ENCODE peak calls at places on chromosomes 7 and 10, in five cellular contexts. T, S, K, O and L are unnamed samples.

GRCh38 chr7:131108212-131108980 is 219.3 kb upstream of the MKLN1 start:
- DNase-seq in S (peak), K (no peak), T (no peak), O (peak), L (peak)

GRCh38 chr7:50580053-50580452 is 14.8 kb upstream of the DDC start:
- DNase-seq in S (no peak), T (no peak), K (no peak), O (no peak), L (no peak)

GRCh38 chr7:55512635-55513034 is 59.7 kb downstream of the VOPP1 start:
- DNase-seq in K (no peak), O (no peak), T (no peak), S (no peak), L (no peak)

GRCh38 chr7:133358728-133359127 is 105.8 kb downstream of the EXOC4 start:
- DNase-seq in S (no peak), T (no peak), K (no peak), O (no peak), L (no peak)

GRCh38 chr7:19107392-19108147 is 9.9 kb downstream of the TWIST1 start:
- DNase-seq in K (no peak), T (no peak), O (no peak), S (no peak), L (no peak)

GRCh38 chr7:14073988-14074387 is 84.5 kb upstream of the ETV1 start:
- DNase-seq in S (no peak), T (no peak), O (no peak), K (no peak), L (no peak)

GRCh38 chr10:104622598-104623209 is 18.4 kb upstream of the SORCS3 start:
- DNase-seq in S (peak), K (no peak), O (no peak), T (no peak), L (no peak)

GRCh38 chr10:113562108-113562507 is 9.3 kb downstream of the HABP2 start:
- DNase-seq in T (no peak), S (no peak), K (no peak), O (peak), L (no peak)

GRCh38 chr7:155426543-155427410 is 31.2 kb upstream of the EN2 start:
- DNase-seq in S (no peak), O (peak), K (no peak), T (no peak), L (no peak)

GRCh38 chr7:116339564-116339963 is 129.2 kb downstream of the TES start:
- DNase-seq in O (no peak), S (no peak), T (no peak), K (no peak), L (no peak)

GRCh38 chr10:127963136-127963535 is 56.2 kb downstream of the PTPRE start:
- DNase-seq in O (no peak), T (no peak), K (no peak), S (no peak), L (no peak)

GRCh38 chr10:14074062-14074884 is 256.5 kb downstream of the FRMD4A start:
- DNase-seq in O (no peak), K (no peak), S (no peak), T (peak), L (no peak)

GRCh38 chr7:5690931-5691461 is 90.5 kb downstream of the RNF216 start:
- DNase-seq in T (no peak), K (no peak), O (no peak), S (peak), L (no peak)

GRCh38 chr10:127161482-127161881 is 34.9 kb downstream of the INSYN2A start:
- DNase-seq in T (no peak), O (no peak), K (no peak), S (no peak), L (no peak)

GRCh38 chr7:2081526-2082356 is 151.0 kb downstream of the MAD1L1 start:
- DNase-seq in O (no peak), T (no peak), S (no peak), K (no peak), L (no peak)

GRCh38 chr7:117673839-117674238 is 194.0 kb downstream of the CFTR start:
- DNase-seq in T (no peak), S (peak), K (no peak), O (no peak), L (peak)

GRCh38 chr7:96328016-96328415 is 6.1 kb upstream of the SLC25A13 start:
- DNase-seq in K (no peak), O (no peak), S (no peak), T (no peak), L (no peak)

GRCh38 chr7:55060690-55061414 is 42.0 kb downstream of the EGFR start:
- DNase-seq in O (no peak), S (no peak), K (no peak), T (peak), L (no peak)

GRCh38 chr10:111084346-111085255 is 7.8 kb downstream of the ADRA2A start:
- DNase-seq in S (no peak), K (no peak), O (no peak), T (no peak), L (no peak)

GRCh38 chr7:901388-902154 is 25.2 kb downstream of the GET4 start:
- DNase-seq in T (peak), O (peak), S (peak), K (peak), L (peak)

DNA sequence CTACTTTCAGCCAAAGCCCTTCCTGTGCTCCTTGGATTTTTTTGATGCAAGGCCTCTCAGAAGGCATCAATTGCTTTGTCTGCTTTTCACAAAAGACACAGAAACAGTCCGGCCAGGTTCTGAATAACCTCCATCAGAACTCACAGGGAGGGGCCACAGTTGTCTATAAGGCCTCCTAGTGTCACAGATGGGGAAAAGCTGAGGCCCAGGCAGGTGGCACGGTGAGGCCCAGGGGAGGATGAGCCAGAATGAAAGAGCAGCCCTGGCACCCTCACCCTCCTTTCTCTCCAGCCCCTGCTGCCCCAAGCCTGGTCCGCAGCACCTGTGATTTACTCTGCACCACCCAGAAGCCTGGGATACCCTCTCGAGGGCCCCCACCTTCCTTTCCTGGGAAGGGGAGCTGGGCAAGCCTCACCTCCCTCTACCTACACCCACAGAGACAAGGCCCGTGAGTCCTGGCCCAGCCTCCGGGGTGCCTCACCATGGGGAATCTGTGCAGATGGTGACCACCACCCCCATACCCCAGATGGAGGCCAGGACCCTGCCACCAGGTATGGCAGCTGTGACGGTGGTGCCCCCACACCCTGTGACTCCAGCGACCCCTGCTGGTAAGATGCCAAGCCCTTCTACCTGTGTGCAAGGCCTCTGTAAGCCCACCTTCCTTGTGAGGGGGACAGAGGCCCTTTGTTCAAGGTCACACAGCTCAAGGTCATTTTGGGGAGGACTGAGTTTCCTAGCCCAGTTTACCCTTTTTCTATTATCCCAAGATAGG is 26.2 kb upstream of the ZNF467 start:
- DNase-seq in O (peak), S (peak), K (peak), T (no peak), L (peak)
- TF ChIP-seq CTCF in O (no peak), S (peak), K (peak), T (no peak), L (peak)

GRCh38 chr10:116826803-116827202 is 22.5 kb upstream of the ENO4 start:
- DNase-seq in O (no peak), T (no peak), S (no peak), K (no peak), L (no peak)

GRCh38 chr10:116825901-116826300 is 23.4 kb upstream of the ENO4 start:
- DNase-seq in S (no peak), O (no peak), T (no peak), K (no peak), L (no peak)

GRCh38 chr10:116828121-116828520 is 21.2 kb upstream of the ENO4 start:
- DNase-seq in K (no peak), T (no peak), O (no peak), S (no peak), L (no peak)

GRCh38 chr10:116829711-116830110 is 19.6 kb upstream of the ENO4 start:
- DNase-seq in K (no peak), T (no peak), O (no peak), S (no peak), L (no peak)

DNA sequence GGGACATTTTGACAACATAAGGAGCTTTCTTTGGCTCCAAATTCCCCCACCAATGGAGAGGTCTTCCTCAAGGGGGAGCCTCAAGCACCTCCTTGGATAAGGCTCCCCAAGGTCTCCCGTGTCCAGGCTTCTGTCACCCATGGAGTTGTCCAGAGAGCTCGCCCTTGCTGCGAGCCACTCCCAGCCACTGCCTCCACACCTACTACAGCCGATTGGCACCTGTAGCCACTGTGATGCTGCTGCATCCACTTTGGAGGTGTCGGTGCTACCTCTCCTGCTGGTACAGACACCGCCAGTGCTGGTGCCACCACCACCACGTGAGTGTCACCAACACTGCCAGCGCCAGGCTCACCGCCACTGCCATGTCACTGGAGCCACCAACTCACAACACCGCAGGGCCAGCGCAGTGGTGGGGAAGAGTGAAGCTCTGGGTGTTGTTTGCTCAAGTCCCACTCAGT is 22.1 kb upstream of the ENO4 start:
- DNase-seq in S (no peak), T (no peak), O (no peak), K (no peak), L (no peak)
- TF ChIP-seq CTCF in S (no peak), T (peak), O (no peak), K (no peak), L (no peak)

GRCh38 chr10:84097787-84098353 is 41.4 kb upstream of the GHITM start:
- DNase-seq in S (peak), K (no peak), T (no peak), O (no peak), L (no peak)
- TF ChIP-seq CTCF in S (peak), K (peak), T (peak), O (no peak), L (peak)

GRCh38 chr10:27368706-27369105 is 128.1 kb upstream of the ACBD5 start:
- DNase-seq in K (no peak), T (no peak), O (no peak), S (no peak), L (no peak)

GRCh38 chr10:27372095-27372494 is 131.5 kb upstream of the ACBD5 start:
- DNase-seq in T (no peak), S (no peak), O (no peak), K (no peak), L (no peak)

GRCh38 chr10:27366769-27367168 is 126.2 kb upstream of the ACBD5 start:
- DNase-seq in S (no peak), K (no peak), O (no peak), T (no peak), L (no peak)

GRCh38 chr10:27373566-27374160 is 130.4 kb upstream of the RAB18 start:
- DNase-seq in S (no peak), K (no peak), T (no peak), O (no peak), L (no peak)

DNA sequence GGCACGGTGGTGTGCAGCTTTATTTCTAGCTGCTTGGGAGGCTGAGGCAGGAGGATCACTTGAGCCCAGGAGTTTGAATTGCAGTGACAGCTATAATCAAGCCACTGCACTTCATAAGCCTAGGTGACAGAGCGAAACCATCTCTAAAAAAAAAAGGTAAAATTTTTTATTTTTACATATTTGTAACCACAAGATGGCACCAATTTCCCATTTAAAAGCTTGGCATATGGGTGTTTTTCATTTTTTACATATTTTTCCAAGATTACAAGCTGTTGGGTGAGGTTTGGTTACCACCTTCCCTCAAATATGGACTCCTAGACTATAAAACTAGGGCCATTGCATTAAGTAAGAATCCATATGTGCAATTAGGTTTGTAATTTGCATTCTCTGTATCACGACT is 129.2 kb upstream of the ACBD5 start:
- DNase-seq in O (no peak), T (no peak), S (no peak), K (no peak), L (no peak)
- TF ChIP-seq CTCF in O (no peak), T (no peak), S (no peak), K (peak), L (no peak)

DNA sequence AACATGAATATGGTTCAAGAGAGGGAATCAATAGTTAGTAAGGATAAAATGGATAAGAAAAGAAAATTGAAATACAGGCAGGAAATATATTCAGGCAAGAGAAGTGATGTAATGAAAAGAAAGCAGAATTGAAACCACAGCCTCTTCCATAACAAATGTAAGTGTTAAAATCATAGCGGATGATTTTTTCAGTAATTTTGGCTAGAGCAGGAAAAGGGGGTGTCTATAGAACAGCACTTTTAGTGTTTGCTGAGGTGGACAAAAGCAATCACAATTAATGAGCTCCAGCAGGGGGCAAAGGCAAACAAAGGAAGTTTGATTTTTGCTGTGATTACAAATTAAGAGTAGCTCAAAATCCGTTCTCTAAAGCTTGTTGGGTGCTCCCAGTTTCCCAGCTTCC is 79.0 kb downstream of the TRIL start:
- DNase-seq in S (no peak), O (no peak), K (no peak), T (no peak), L (peak)
- TF ChIP-seq CTCF in S (no peak), O (no peak), K (no peak), T (no peak), L (no peak)

GRCh38 chr10:73653701-73654100 is 2.1 kb downstream of the SYNPO2L start:
- DNase-seq in K (no peak), T (no peak), O (no peak), S (peak), L (peak)
- TF ChIP-seq CTCF in K (peak), T (no peak), O (no peak), S (peak), L (peak)

GRCh38 chr10:56349611-56350010 is 11.4 kb downstream of the ZWINT start:
- DNase-seq in T (no peak), S (no peak), O (no peak), K (no peak), L (no peak)
- TF ChIP-seq CTCF in T (no peak), S (no peak), O (no peak), K (peak), L (no peak)

DNA sequence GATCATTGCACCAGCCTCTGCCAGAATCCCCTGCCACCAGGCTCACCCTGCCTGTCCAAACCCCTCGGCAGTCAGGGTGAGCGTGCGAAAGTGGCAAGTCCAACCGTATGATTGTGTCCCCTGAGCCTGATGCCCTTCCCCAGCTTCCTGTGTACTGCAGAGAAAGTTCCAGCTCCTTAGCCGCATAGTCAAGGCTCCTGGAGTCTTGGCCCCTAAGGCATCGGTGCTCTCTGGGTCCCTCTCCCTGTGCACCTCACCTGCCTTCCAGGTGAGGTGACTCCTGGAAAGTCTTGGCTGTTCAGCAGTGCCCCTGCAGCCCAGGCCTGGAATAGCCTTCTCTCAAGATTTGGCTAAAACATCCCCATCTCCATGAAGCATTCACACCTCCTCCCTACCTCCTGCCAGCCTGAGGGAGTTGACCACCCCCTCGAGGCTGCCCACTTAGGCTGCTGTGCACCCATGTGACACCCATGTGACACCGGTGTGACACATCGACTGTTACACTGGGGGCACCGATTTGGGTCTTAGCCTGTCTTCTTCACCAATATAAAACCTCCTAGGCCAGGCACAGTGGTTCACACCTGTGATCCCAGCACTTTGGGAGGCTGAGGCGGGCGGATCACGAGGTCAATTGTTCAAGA is 56.2 kb upstream of the ELN start:
- DNase-seq in K (no peak), T (no peak), S (no peak), O (peak), L (peak)
- TF ChIP-seq CTCF in K (peak), T (no peak), S (no peak), O (no peak), L (no peak)

DNA sequence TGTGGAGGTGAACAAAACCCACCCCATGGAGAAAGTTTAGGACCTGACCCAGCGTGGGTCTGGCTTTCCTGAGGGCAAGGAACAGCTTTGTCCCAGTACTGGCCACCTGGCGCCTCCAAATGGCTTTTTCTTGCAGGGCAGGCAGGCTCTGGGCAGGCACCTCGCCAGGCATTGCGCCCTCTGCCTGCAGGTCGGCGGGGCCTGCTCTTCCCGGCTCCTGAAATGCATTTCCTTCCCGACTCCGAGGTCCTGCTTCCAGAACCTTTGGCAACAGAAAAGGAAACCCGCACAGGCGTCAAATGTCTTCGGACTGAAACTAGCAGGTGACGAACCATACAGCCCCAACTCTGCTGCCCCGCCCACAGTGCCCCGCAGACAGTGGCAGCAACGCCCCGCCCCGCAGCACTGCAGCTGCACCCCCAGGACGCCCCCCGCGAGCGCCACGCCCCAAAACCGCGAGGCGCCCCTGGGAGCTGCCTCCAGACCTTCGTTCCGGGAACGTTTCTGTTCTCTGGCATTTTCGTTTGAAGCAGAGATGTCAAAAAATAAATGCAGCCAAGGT is 65.5 kb downstream of the C10orf143 start:
- DNase-seq in K (peak), T (no peak), S (no peak), O (no peak), L (no peak)
- TF ChIP-seq CTCF in K (peak), T (peak), S (no peak), O (no peak), L (no peak)

DNA sequence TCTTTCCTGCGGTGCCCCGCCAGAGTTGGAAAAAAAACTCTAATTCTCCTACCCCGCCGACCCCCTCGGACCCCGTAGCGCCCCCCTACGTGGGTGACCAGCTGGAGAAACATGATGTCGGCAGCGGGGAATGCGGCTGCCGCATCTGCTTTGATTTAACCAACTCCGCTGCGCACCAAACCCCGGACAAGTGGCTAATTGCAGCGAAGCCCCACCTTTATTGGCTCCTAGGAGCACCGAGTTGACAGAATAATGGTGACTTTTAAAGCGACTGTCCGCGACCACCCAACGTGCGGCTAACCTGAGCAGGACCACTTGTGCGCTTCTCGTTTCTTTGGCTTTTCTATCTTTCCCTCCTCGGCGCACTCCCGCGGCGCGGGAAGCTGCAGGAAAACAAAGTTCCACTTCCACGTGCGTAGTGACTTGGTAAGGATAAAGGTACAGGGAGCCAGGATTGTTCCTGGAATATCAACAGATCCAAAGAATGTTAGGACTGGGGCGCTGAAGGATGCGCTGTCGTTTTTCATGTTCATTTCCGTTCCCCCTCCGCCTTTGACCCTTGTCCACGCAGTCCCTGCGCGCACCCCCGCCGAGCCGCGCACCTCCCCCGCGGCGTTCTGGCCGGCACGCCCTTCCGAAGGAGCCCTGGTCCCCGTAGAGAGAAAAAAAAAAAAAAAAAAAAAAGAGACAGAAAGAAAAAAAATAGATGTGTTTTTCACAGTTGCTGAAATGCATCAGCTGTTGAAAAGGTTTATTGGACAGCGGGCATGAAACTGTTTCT is 1.4 kb downstream of the WNT16 start:
- DNase-seq in O (peak), T (no peak), S (no peak), K (no peak), L (peak)
- TF ChIP-seq CTCF in O (no peak), T (no peak), S (no peak), K (no peak), L (no peak)